ENCODE peak calls at places on chromosomes 11 and 22, in four cellular contexts. K, L, W and P are unnamed samples.

GRCh38 chr11:126465573-126466287 is 110.2 kb downstream of the ST3GAL4 start:
- DNase-seq in W (no peak), L (peak), K (no peak), P (no peak)

GRCh38 chr11:103110406-103110805 is 1.2 kb downstream of the DYNC2H1 start:
- DNase-seq in L (no peak), K (no peak), W (no peak), P (no peak)

GRCh38 chr11:13316528-13316961 is 39.0 kb downstream of the BMAL1 start:
- DNase-seq in K (peak), W (no peak), L (no peak), P (no peak)

GRCh38 chr11:86740628-86741488 is 59.5 kb upstream of the PRSS23 start:
- DNase-seq in W (no peak), K (no peak), L (peak), P (peak)

GRCh38 chr11:35810045-35810444 is 133.8 kb upstream of the LDLRAD3 start:
- DNase-seq in K (no peak), L (no peak), W (no peak), P (no peak)

GRCh38 chr11:63779044-63779443 is 10.5 kb upstream of the ZFTA start:
- DNase-seq in W (no peak), K (no peak), L (no peak), P (no peak)

GRCh38 chr11:115941481-115941993 is 437.3 kb upstream of the CADM1 start:
- DNase-seq in K (peak), W (peak), L (peak), P (no peak)

GRCh38 chr22:26404851-26405357 is 24.2 kb upstream of the ASPHD2 start:
- DNase-seq in L (no peak), W (no peak), K (no peak), P (no peak)

GRCh38 chr11:46743043-46743442 is 24.0 kb downstream of the F2 start:
- DNase-seq in W (no peak), K (no peak), L (no peak), P (no peak)

GRCh38 chr22:47836957-47837356 is 1074.5 kb downstream of the TBC1D22A start:
- DNase-seq in L (no peak), W (no peak), K (no peak), P (no peak)

GRCh38 chr11:73227571-73228211 is 9.6 kb downstream of the P2RY2 start:
- DNase-seq in K (peak), L (peak), W (peak), P (peak)

GRCh38 chr11:34789196-34789834 is 126.9 kb downstream of the APIP start:
- DNase-seq in K (no peak), L (no peak), W (no peak), P (peak)

GRCh38 chr11:19605500-19606371 is 106.9 kb upstream of the NAV2 start:
- DNase-seq in W (no peak), L (no peak), K (no peak), P (no peak)

GRCh38 chr11:77705877-77706579 is 68.4 kb upstream of the CLNS1A start:
- DNase-seq in K (no peak), L (no peak), W (no peak), P (no peak)

GRCh38 chr11:80320765-80321164 is 879.9 kb upstream of the TENM4 start:
- DNase-seq in K (no peak), W (no peak), L (no peak), P (no peak)

GRCh38 chr11:17642980-17643379 is 76.4 kb upstream of the MYOD1 start:
- DNase-seq in L (no peak), K (no peak), W (no peak), P (no peak)

GRCh38 chr11:59728913-59729312 is 15.3 kb upstream of the OR10V1 start:
- DNase-seq in W (no peak), K (peak), L (no peak), P (no peak)

GRCh38 chr11:46247664-46248063 is 29.8 kb upstream of the CREB3L1 start:
- DNase-seq in W (no peak), L (peak), K (no peak), P (peak)

GRCh38 chr11:101091781-101092180 is 37.8 kb downstream of the PGR start:
- DNase-seq in K (no peak), L (no peak), W (no peak), P (no peak)

GRCh38 chr11:45568031-45568430 is 97.4 kb downstream of the CHST1 start:
- DNase-seq in K (no peak), L (no peak), W (no peak), P (no peak)

GRCh38 chr11:2202071-2202899 is 30.7 kb upstream of the TH start:
- DNase-seq in W (peak), L (peak), K (peak), P (peak)

GRCh38 chr11:32586576-32587190 is 3.1 kb downstream of the EIF3M start:
- DNase-seq in W (no peak), K (no peak), L (no peak), P (no peak)

GRCh38 chr11:47406896-47407745 is 1.3 kb upstream of the SLC39A13 start:
- DNase-seq in L (no peak), K (no peak), W (no peak), P (no peak)

GRCh38 chr11:34380696-34381095 is 22.9 kb upstream of the ABTB2 start:
- DNase-seq in W (no peak), K (no peak), L (no peak), P (no peak)

GRCh38 chr11:60251485-60252207 is 8.7 kb upstream of the MS4A4E start:
- DNase-seq in K (no peak), L (no peak), W (no peak), P (no peak)

GRCh38 chr22:42548597-42549328 is 5.0 kb upstream of the SERHL2 start:
- DNase-seq in W (no peak), L (no peak), K (no peak), P (no peak)

GRCh38 chr11:41351825-41352224 is 107.6 kb downstream of the LRRC4C start:
- DNase-seq in W (no peak), K (no peak), L (no peak), P (no peak)

GRCh38 chr11:13261600-13262061 is 16.0 kb upstream of the BMAL1 start:
- DNase-seq in W (no peak), K (no peak), L (no peak), P (no peak)

GRCh38 chr11:35157814-35158213 is 18.8 kb downstream of the CD44 start:
- DNase-seq in K (no peak), W (no peak), L (no peak), P (no peak)

GRCh38 chr11:134949121-134949591 is 537.1 kb upstream of the B3GAT1 start:
- DNase-seq in K (no peak), W (no peak), L (no peak), P (no peak)

GRCh38 chr22:23122216-23122957 is 19.4 kb downstream of the RSPH14 start:
- DNase-seq in L (no peak), W (no peak), K (no peak), P (no peak)

GRCh38 chr11:116504541-116505149 is 268.1 kb downstream of the BUD13 start:
- DNase-seq in W (no peak), K (no peak), L (no peak), P (no peak)

GRCh38 chr11:110087820-110088534 is 5.2 kb upstream of the ZC3H12C start:
- DNase-seq in W (no peak), K (no peak), L (no peak), P (no peak)

DNA sequence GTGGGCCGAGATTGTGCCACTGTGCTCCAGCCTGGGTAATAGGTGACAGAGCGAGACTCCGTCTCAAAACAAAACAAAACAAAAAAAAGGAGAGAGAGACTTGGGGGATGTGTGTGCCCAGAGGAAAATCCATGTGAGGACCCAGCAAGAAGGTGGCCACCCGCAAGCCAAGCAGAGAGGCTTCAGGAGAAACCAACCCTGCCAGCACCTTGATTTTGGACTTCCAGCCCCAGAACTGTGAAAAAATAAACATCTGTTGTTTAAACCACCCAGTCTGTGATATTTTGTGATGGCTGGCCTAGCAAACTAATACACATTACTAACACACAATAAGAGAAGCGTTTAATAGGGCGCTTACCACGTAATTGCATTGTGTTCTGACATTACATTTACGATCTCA is 21.2 kb downstream of the TXN2 start:
- DNase-seq in K (no peak), W (no peak), L (no peak), P (no peak)
- H3K27ac ChIP-seq in K (no peak), W (no peak), L (peak), P (peak)

DNA sequence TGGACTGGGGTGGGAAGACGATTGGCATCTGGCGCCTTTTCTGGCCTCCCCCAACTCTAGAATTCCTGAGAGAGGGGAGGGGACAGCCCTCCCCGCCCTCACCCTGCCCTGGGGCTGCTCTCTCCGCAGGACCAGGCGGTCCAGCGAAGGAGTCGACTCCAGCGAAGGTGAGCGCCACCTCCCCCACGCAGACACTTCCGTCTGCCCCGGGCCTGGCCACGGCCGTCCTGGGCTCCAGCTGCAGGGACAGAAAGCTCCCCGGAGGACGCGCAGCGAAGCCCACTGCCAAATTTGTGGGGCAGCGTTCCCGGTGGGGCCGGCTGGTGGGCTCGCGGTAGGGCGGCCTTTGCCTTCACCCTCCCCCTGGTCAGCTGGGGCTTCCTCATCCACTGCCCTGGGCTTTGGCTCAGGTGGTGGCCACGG is 670 bp downstream of the SSH3 start:
- DNase-seq in L (peak), K (peak), W (peak), P (peak)
- H3K27ac ChIP-seq in L (peak), K (peak), W (no peak), P (peak)

GRCh38 chr11:31248768-31249167 is 120.8 kb downstream of the DCDC1 start:
- DNase-seq in W (no peak), K (no peak), L (no peak), P (no peak)

DNA sequence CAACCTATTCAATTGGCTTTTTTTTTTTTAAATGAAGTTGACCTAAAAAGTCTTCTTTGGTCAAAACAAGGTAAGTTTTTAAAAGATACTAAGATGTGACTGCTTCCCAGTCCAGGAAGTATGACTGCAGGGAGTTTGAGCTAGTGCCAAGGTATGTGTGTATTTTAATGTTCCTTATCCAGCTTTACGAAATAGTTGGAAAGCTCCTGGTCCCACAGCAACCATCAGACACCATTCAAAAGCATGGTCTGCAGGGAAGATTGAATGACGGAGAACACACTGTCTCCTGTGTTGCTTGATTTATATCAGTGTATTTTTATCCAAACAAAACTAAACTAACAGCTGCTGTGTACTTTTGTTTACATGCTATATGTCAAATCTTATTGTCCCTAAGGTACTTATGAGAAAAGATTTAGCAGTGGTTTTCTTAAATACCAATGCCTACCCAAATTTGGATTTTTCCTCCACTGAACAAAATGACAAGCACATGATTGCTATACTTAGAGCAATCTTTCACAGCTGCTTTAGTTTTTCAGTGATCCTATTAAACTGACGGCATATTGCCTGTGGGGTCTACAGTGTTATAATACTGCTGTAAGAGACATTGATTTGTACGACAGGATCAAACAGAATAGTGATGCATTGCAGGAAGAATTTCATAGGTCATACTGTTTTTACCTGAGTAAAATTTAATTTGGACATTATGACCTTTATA is 122.9 kb downstream of the DCDC1 start:
- DNase-seq in K (no peak), W (no peak), L (no peak), P (no peak)
- H3K27ac ChIP-seq in K (no peak), W (no peak), L (no peak), P (no peak)

GRCh38 chr11:68525930-68526329 is 65.4 kb downstream of the PPP6R3 start:
- DNase-seq in K (no peak), L (no peak), W (no peak), P (no peak)
- H3K27ac ChIP-seq in K (no peak), L (peak), W (no peak), P (peak)

GRCh38 chr11:128516886-128517285 is 70.5 kb downstream of the ETS1 start:
- DNase-seq in L (no peak), W (no peak), K (no peak), P (no peak)

GRCh38 chr11:128517457-128518230 is 69.7 kb downstream of the ETS1 start:
- DNase-seq in L (no peak), K (no peak), W (no peak), P (no peak)

GRCh38 chr11:128515086-128515485 is 72.3 kb downstream of the ETS1 start:
- DNase-seq in L (no peak), W (no peak), K (no peak), P (no peak)

GRCh38 chr11:128515766-128516466 is 71.4 kb downstream of the ETS1 start:
- DNase-seq in K (no peak), W (no peak), L (no peak), P (no peak)

DNA sequence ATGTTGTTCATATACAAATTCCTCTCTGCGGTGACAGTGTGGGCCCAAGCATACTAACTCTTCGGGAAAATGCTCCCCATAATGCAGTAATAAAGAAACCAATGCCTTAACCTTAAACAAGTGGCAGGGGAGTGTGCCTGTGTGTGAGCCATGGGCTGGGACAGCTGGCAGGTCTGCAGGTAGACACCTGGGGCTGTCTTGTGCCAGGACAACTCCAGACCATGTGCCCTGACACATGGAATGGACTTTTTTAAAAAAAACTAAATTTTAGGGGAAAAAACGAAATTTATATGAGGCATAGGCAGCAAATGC is 70.9 kb downstream of the ETS1 start:
- DNase-seq in W (no peak), K (no peak), L (no peak), P (no peak)
- H3K27ac ChIP-seq in W (no peak), K (peak), L (peak), P (peak)

DNA sequence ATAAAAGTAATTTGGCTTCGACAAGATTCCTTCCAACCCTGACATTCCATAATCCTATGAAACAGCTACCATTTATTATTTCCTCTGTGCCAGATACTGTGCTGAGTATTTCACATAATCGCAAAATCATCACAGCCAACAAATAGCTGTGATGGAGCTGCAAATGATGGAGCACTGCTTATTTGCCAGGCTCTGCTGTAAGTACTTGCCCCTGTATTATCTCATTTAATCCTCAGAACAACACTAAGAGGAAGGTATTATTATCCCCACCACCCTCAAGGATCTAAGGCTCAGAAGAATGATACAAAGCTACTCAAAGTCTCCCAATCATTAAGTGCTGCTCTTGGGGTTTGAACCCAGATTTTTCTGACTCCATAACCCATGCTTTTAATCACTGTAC is 145.5 kb downstream of the CCDC34 start:
- DNase-seq in W (no peak), K (no peak), L (no peak), P (no peak)
- H3K27ac ChIP-seq in W (no peak), K (no peak), L (no peak), P (no peak)